ENCODE peak calls at places on chromosome 6, in five cellular contexts. One of them, this sample, is unnamed.

GRCh38 chr6:94736231-94736630 is 841.1 kb upstream of the MANEA start:
- DNase-seq in HepG2: no peak
- DNase-seq in K562: no peak
- DNase-seq in WTC11: no peak
- DNase-seq in H1: no peak
- DNase-seq in this sample: no peak

GRCh38 chr6:165439928-165440554 is 130.6 kb upstream of the C6orf118 start:
- DNase-seq in H1: no peak
- DNase-seq in HepG2: peak; percentile 21
- DNase-seq in K562: no peak
- DNase-seq in WTC11: no peak
- DNase-seq in this sample: no peak

GRCh38 chr6:44593539-44593944 is 206.0 kb downstream of the CDC5L start:
- DNase-seq in H1: peak; percentile 82
- DNase-seq in HepG2: peak; percentile 68
- DNase-seq in K562: peak; percentile 65
- DNase-seq in WTC11: peak; percentile 81
- DNase-seq in this sample: peak; percentile 7

GRCh38 chr6:132445201-132445951 is 44.1 kb upstream of the MOXD1 start:
- DNase-seq in H1: no peak
- DNase-seq in HepG2: no peak
- DNase-seq in WTC11: no peak
- DNase-seq in K562: no peak
- DNase-seq in this sample: no peak

GRCh38 chr6:36656441-36656840 is 22.1 kb upstream of the CDKN1A start:
- DNase-seq in K562: no peak
- DNase-seq in H1: no peak
- DNase-seq in WTC11: no peak
- DNase-seq in HepG2: no peak
- DNase-seq in this sample: no peak

GRCh38 chr6:34280216-34280615 is 31.4 kb upstream of the SMIM29 start:
- DNase-seq in HepG2: no peak
- DNase-seq in H1: no peak
- DNase-seq in WTC11: no peak
- DNase-seq in K562: no peak
- DNase-seq in this sample: no peak

GRCh38 chr6:6711832-6712231 is 123.3 kb downstream of the LY86 start:
- DNase-seq in H1: no peak
- DNase-seq in K562: no peak
- DNase-seq in HepG2: no peak
- DNase-seq in WTC11: no peak
- DNase-seq in this sample: peak; percentile 39

GRCh38 chr6:43910638-43911353 is 140.8 kb downstream of the VEGFA start:
- DNase-seq in HepG2: no peak
- DNase-seq in K562: no peak
- DNase-seq in H1: no peak
- DNase-seq in WTC11: no peak
- DNase-seq in this sample: no peak

GRCh38 chr6:43247115-43247999 is 4.1 kb downstream of the TTBK1 start:
- DNase-seq in K562: peak; percentile 92
- DNase-seq in H1: no peak
- DNase-seq in WTC11: peak; percentile 93
- DNase-seq in HepG2: peak; percentile 58
- DNase-seq in this sample: no peak

GRCh38 chr6:151012321-151013294 is 147.1 kb downstream of the MTHFD1L start:
- DNase-seq in K562: no peak
- DNase-seq in HepG2: peak; percentile 74
- DNase-seq in WTC11: no peak
- DNase-seq in H1: no peak
- DNase-seq in this sample: no peak

GRCh38 chr6:2259002-2259494 is 13.6 kb upstream of the GMDS start:
- DNase-seq in H1: no peak
- DNase-seq in HepG2: peak; percentile 97
- DNase-seq in K562: no peak
- DNase-seq in WTC11: no peak
- DNase-seq in this sample: no peak

GRCh38 chr6:128632131-128632530 is 111.7 kb upstream of the PTPRK start:
- DNase-seq in H1: no peak
- DNase-seq in WTC11: no peak
- DNase-seq in K562: no peak
- DNase-seq in HepG2: peak; percentile 73
- DNase-seq in this sample: no peak

GRCh38 chr6:27771240-27771639 is 141.0 kb downstream of the OR2B2 start:
- DNase-seq in H1: no peak
- DNase-seq in K562: no peak
- DNase-seq in WTC11: no peak
- DNase-seq in HepG2: no peak
- DNase-seq in this sample: no peak

GRCh38 chr6:137903933-137904821 is 37.1 kb downstream of the TNFAIP3 start:
- DNase-seq in K562: peak; percentile 68
- DNase-seq in WTC11: no peak
- DNase-seq in HepG2: peak; percentile 30
- DNase-seq in H1: no peak
- DNase-seq in this sample: no peak

GRCh38 chr6:12324741-12325140 is 34.6 kb downstream of the EDN1 start:
- DNase-seq in H1: peak; percentile 51
- DNase-seq in K562: no peak
- DNase-seq in WTC11: no peak
- DNase-seq in HepG2: peak; percentile 31
- DNase-seq in this sample: no peak

GRCh38 chr6:142400495-142400894 is 98.7 kb downstream of the ADGRG6 start:
- DNase-seq in HepG2: no peak
- DNase-seq in WTC11: no peak
- DNase-seq in K562: peak; percentile 28
- DNase-seq in H1: no peak
- DNase-seq in this sample: no peak

GRCh38 chr6:82251942-82252341 is 4.4 kb upstream of the IBTK start:
- DNase-seq in K562: peak; percentile 16
- DNase-seq in H1: no peak
- DNase-seq in WTC11: no peak
- DNase-seq in HepG2: peak; percentile 22
- DNase-seq in this sample: no peak

GRCh38 chr6:89289710-89290109 is 25.4 kb downstream of the GABRR2 start:
- DNase-seq in K562: no peak
- DNase-seq in WTC11: no peak
- DNase-seq in HepG2: no peak
- DNase-seq in H1: no peak
- DNase-seq in this sample: no peak

GRCh38 chr6:89068695-89069094 is 11.9 kb upstream of the PNRC1 start:
- DNase-seq in WTC11: no peak
- DNase-seq in HepG2: no peak
- DNase-seq in H1: no peak
- DNase-seq in K562: no peak
- DNase-seq in this sample: no peak

GRCh38 chr6:169452117-169452868 is 198.6 kb upstream of the THBS2 start:
- DNase-seq in H1: no peak
- DNase-seq in K562: peak; percentile 71
- DNase-seq in WTC11: no peak
- DNase-seq in HepG2: no peak
- DNase-seq in this sample: no peak

GRCh38 chr6:67916389-67916788 is 718.7 kb upstream of the ADGRB3 start:
- DNase-seq in H1: no peak
- DNase-seq in WTC11: no peak
- DNase-seq in K562: no peak
- DNase-seq in HepG2: no peak
- DNase-seq in this sample: no peak

GRCh38 chr6:85675030-85675819 is 32.5 kb upstream of the SYNCRIP start:
- DNase-seq in K562: no peak
- DNase-seq in WTC11: no peak
- DNase-seq in HepG2: no peak
- DNase-seq in H1: no peak
- DNase-seq in this sample: no peak

GRCh38 chr6:67358241-67358640 is 1276.8 kb upstream of the ADGRB3 start:
- DNase-seq in K562: no peak
- DNase-seq in HepG2: no peak
- DNase-seq in WTC11: no peak
- DNase-seq in H1: no peak
- DNase-seq in this sample: no peak

GRCh38 chr6:37038297-37039198 is 33.1 kb downstream of the FGD2 start:
- DNase-seq in HepG2: no peak
- DNase-seq in K562: peak; percentile 70
- DNase-seq in H1: no peak
- DNase-seq in WTC11: no peak
- DNase-seq in this sample: no peak

GRCh38 chr6:6801635-6802218 is 213.2 kb downstream of the LY86 start:
- DNase-seq in H1: no peak
- DNase-seq in HepG2: no peak
- DNase-seq in K562: no peak
- DNase-seq in WTC11: no peak
- DNase-seq in this sample: no peak

GRCh38 chr6:5778317-5778857 is 228.3 kb downstream of the NRN1 start:
- DNase-seq in H1: no peak
- DNase-seq in HepG2: no peak
- DNase-seq in K562: no peak
- DNase-seq in WTC11: no peak
- DNase-seq in this sample: peak; percentile 47

GRCh38 chr6:148811472-148811871 is 64.6 kb downstream of the UST start:
- DNase-seq in H1: no peak
- DNase-seq in HepG2: no peak
- DNase-seq in WTC11: no peak
- DNase-seq in K562: no peak
- DNase-seq in this sample: no peak

GRCh38 chr6:126773122-126773805 is 345.2 kb upstream of the RSPO3 start:
- DNase-seq in WTC11: no peak
- DNase-seq in K562: no peak
- DNase-seq in H1: no peak
- DNase-seq in HepG2: no peak
- DNase-seq in this sample: no peak

GRCh38 chr6:158379336-158379735 is 67.1 kb downstream of the TULP4 start:
- DNase-seq in H1: no peak
- DNase-seq in WTC11: no peak
- DNase-seq in K562: no peak
- DNase-seq in HepG2: no peak
- DNase-seq in this sample: no peak
- TF ChIP-seq USF2 in H1: no peak
- TF ChIP-seq USF2 in WTC11: no peak
- TF ChIP-seq USF2 in K562: no peak
- TF ChIP-seq USF2 in HepG2: no peak
- TF ChIP-seq USF2 in this sample: no peak

GRCh38 chr6:153275997-153276396 is 144.9 kb upstream of the RGS17 start:
- DNase-seq in H1: no peak
- DNase-seq in HepG2: no peak
- DNase-seq in K562: no peak
- DNase-seq in WTC11: no peak
- DNase-seq in this sample: no peak

GRCh38 chr6:153272201-153272980 is 141.3 kb upstream of the RGS17 start:
- DNase-seq in HepG2: no peak
- DNase-seq in K562: no peak
- DNase-seq in H1: no peak
- DNase-seq in WTC11: no peak
- DNase-seq in this sample: no peak
- TF ChIP-seq CREB1 in HepG2: no peak
- TF ChIP-seq CREB1 in K562: no peak
- TF ChIP-seq CREB1 in H1: no peak
- TF ChIP-seq CREB1 in WTC11: no peak
- TF ChIP-seq CREB1 in this sample: no peak

DNA sequence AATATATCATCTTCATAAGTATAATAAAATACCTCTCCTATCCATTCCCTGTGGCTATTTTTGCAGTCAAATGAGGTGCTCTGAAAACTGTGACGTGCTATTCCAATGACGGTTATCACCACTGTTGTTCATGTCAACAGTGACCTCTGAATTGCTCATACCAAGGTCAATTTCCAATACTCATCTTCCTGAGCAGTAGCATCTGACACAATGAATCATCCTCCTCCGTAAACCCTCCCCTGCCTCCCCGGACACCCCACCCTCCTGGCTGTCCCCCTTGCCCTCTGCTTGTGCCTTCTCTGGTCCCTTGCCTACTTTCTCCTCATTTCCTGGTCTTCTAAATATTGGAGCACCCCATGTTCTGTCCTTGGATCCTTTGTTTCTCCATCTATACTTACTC is 77.7 kb upstream of the SLC22A23 start:
- DNase-seq in WTC11: no peak
- DNase-seq in H1: no peak
- DNase-seq in HepG2: peak; percentile 16
- DNase-seq in K562: no peak
- DNase-seq in this sample: no peak
- TF ChIP-seq USF2 in WTC11: no peak
- TF ChIP-seq USF2 in H1: no peak
- TF ChIP-seq USF2 in HepG2: no peak
- TF ChIP-seq USF2 in K562: no peak
- TF ChIP-seq USF2 in this sample: no peak

GRCh38 chr6:116398366-116399005 is 27.7 kb downstream of the DSE start:
- DNase-seq in HepG2: no peak
- DNase-seq in K562: no peak
- DNase-seq in WTC11: no peak
- DNase-seq in H1: no peak
- DNase-seq in this sample: no peak
- TF ChIP-seq CREB1 in HepG2: no peak
- TF ChIP-seq CREB1 in K562: no peak
- TF ChIP-seq CREB1 in WTC11: no peak
- TF ChIP-seq CREB1 in H1: no peak
- TF ChIP-seq CREB1 in this sample: no peak

GRCh38 chr6:116580198-116580597 is 8.9 kb downstream of the RWDD1 start:
- DNase-seq in HepG2: no peak
- DNase-seq in K562: no peak
- DNase-seq in WTC11: no peak
- DNase-seq in H1: no peak
- DNase-seq in this sample: no peak
- TF ChIP-seq USF2 in HepG2: no peak
- TF ChIP-seq USF2 in K562: no peak
- TF ChIP-seq USF2 in WTC11: no peak
- TF ChIP-seq USF2 in H1: no peak
- TF ChIP-seq USF2 in this sample: no peak

DNA sequence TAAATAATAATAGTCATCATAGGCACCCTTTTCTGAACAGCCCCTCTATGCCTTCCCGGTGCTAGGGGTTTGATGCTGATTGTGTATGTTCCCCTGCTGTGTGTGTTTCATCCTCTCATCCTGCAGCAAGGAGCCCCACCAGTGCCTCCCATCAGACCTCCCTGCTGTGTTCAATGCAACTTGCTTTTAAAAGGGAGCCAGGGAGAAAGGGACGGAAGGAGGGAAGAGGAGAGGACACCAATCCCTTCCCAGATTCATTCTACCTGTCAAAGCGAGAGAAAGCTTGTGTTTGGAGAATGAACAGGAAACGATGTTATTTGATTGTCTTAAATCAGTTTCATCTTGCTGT is 259.2 kb downstream of the ADGB start:
- DNase-seq in HepG2: no peak
- DNase-seq in K562: peak; percentile 38
- DNase-seq in WTC11: peak; percentile 12
- DNase-seq in H1: peak; percentile 51
- DNase-seq in this sample: no peak
- TF ChIP-seq CREB1 in HepG2: no peak
- TF ChIP-seq CREB1 in K562: no peak
- TF ChIP-seq CREB1 in WTC11: no peak
- TF ChIP-seq CREB1 in H1: no peak
- TF ChIP-seq CREB1 in this sample: no peak

GRCh38 chr6:52136055-52136454 is 48.6 kb upstream of the PKHD1 start:
- DNase-seq in WTC11: no peak
- DNase-seq in K562: no peak
- DNase-seq in HepG2: no peak
- DNase-seq in H1: no peak
- DNase-seq in this sample: no peak
- TF ChIP-seq USF2 in WTC11: no peak
- TF ChIP-seq USF2 in K562: no peak
- TF ChIP-seq USF2 in HepG2: no peak
- TF ChIP-seq USF2 in H1: no peak
- TF ChIP-seq USF2 in this sample: no peak

GRCh38 chr6:26249709-26249958 is 115.4 kb upstream of the BTN3A2 start:
- DNase-seq in HepG2: no peak
- DNase-seq in WTC11: no peak
- DNase-seq in K562: no peak
- DNase-seq in H1: no peak
- DNase-seq in this sample: peak; percentile 58
- TF ChIP-seq CREB1 in HepG2: no peak
- TF ChIP-seq CREB1 in WTC11: no peak
- TF ChIP-seq CREB1 in K562: no peak
- TF ChIP-seq CREB1 in H1: no peak
- TF ChIP-seq CREB1 in this sample: no peak

This sample was measured in GM12878.